ENCODE peak calls at places on chromosomes 2 and 18, in four cellular contexts. One of them, this sample, is unnamed.

GRCh38 chr2:127182626-127183458 is 37.3 kb downstream of the CYP27C1 start:
- DNase-seq in activated T-cell treated with anti-CD3 and anti-CD28 coated beads, Interleukin-2, amount 50 U/mL, for 72 hours: no peak
- DNase-seq in progenitor cell of endocrine pancreas: no peak
- DNase-seq in B cell: peak
- DNase-seq in this sample: no peak

GRCh38 chr18:10213526-10213925 is 240.9 kb upstream of the APCDD1 start:
- DNase-seq in progenitor cell of endocrine pancreas: no peak
- DNase-seq in B cell: peak
- DNase-seq in activated T-cell treated with anti-CD3 and anti-CD28 coated beads, Interleukin-2, amount 50 U/mL, for 72 hours: peak
- DNase-seq in this sample: no peak

GRCh38 chr2:170843656-170844055 is 27.0 kb downstream of the GAD1 start:
- DNase-seq in progenitor cell of endocrine pancreas: no peak
- DNase-seq in B cell: no peak
- DNase-seq in activated T-cell treated with anti-CD3 and anti-CD28 coated beads, Interleukin-2, amount 50 U/mL, for 72 hours: peak
- DNase-seq in this sample: no peak

GRCh38 chr2:230816735-230817134 is 48.0 kb upstream of the ITM2C start:
- DNase-seq in B cell: no peak
- DNase-seq in activated T-cell treated with anti-CD3 and anti-CD28 coated beads, Interleukin-2, amount 50 U/mL, for 72 hours: no peak
- DNase-seq in progenitor cell of endocrine pancreas: no peak
- DNase-seq in this sample: no peak

GRCh38 chr2:96763511-96764252 is 3.0 kb downstream of the CNNM4 start:
- DNase-seq in activated T-cell treated with anti-CD3 and anti-CD28 coated beads, Interleukin-2, amount 50 U/mL, for 72 hours: no peak
- DNase-seq in progenitor cell of endocrine pancreas: no peak
- DNase-seq in B cell: no peak
- DNase-seq in this sample: no peak

GRCh38 chr2:3627500-3628100 is 30.4 kb upstream of the ALLC start:
- DNase-seq in activated T-cell treated with anti-CD3 and anti-CD28 coated beads, Interleukin-2, amount 50 U/mL, for 72 hours: no peak
- DNase-seq in B cell: no peak
- DNase-seq in progenitor cell of endocrine pancreas: no peak
- DNase-seq in this sample: no peak

GRCh38 chr2:98869272-98869641 is 66.8 kb downstream of the CRACDL start:
- DNase-seq in activated T-cell treated with anti-CD3 and anti-CD28 coated beads, Interleukin-2, amount 50 U/mL, for 72 hours: no peak
- DNase-seq in progenitor cell of endocrine pancreas: no peak
- DNase-seq in B cell: no peak
- DNase-seq in this sample: no peak

GRCh38 chr2:30185175-30185574 is 38.4 kb downstream of the YPEL5 start:
- DNase-seq in activated T-cell treated with anti-CD3 and anti-CD28 coated beads, Interleukin-2, amount 50 U/mL, for 72 hours: no peak
- DNase-seq in progenitor cell of endocrine pancreas: no peak
- DNase-seq in B cell: no peak
- DNase-seq in this sample: no peak

GRCh38 chr2:37201766-37202165 is 5.5 kb downstream of the CEBPZOS start:
- DNase-seq in progenitor cell of endocrine pancreas: no peak
- DNase-seq in activated T-cell treated with anti-CD3 and anti-CD28 coated beads, Interleukin-2, amount 50 U/mL, for 72 hours: peak
- DNase-seq in B cell: no peak
- DNase-seq in this sample: no peak

GRCh38 chr2:234987754-234988153 is 35.9 kb downstream of the SH3BP4 start:
- DNase-seq in activated T-cell treated with anti-CD3 and anti-CD28 coated beads, Interleukin-2, amount 50 U/mL, for 72 hours: no peak
- DNase-seq in B cell: no peak
- DNase-seq in progenitor cell of endocrine pancreas: no peak
- DNase-seq in this sample: no peak

GRCh38 chr2:26001743-26002341 is 19.5 kb upstream of the KIF3C start:
- DNase-seq in activated T-cell treated with anti-CD3 and anti-CD28 coated beads, Interleukin-2, amount 50 U/mL, for 72 hours: no peak
- DNase-seq in progenitor cell of endocrine pancreas: no peak
- DNase-seq in B cell: no peak
- DNase-seq in this sample: peak

GRCh38 chr2:26235089-26235488 is 9.3 kb downstream of the HADHA start:
- DNase-seq in B cell: no peak
- DNase-seq in activated T-cell treated with anti-CD3 and anti-CD28 coated beads, Interleukin-2, amount 50 U/mL, for 72 hours: no peak
- DNase-seq in progenitor cell of endocrine pancreas: no peak
- DNase-seq in this sample: no peak

GRCh38 chr18:11002277-11002676 is 147.1 kb downstream of the PIEZO2 start:
- DNase-seq in B cell: no peak
- DNase-seq in activated T-cell treated with anti-CD3 and anti-CD28 coated beads, Interleukin-2, amount 50 U/mL, for 72 hours: no peak
- DNase-seq in progenitor cell of endocrine pancreas: no peak
- DNase-seq in this sample: no peak

GRCh38 chr2:43939695-43940094 is 56.1 kb downstream of the LRPPRC start:
- DNase-seq in activated T-cell treated with anti-CD3 and anti-CD28 coated beads, Interleukin-2, amount 50 U/mL, for 72 hours: no peak
- DNase-seq in progenitor cell of endocrine pancreas: no peak
- DNase-seq in B cell: no peak
- DNase-seq in this sample: no peak

GRCh38 chr2:53104263-53104662 is 663.3 kb upstream of the CHAC2 start:
- DNase-seq in B cell: no peak
- DNase-seq in activated T-cell treated with anti-CD3 and anti-CD28 coated beads, Interleukin-2, amount 50 U/mL, for 72 hours: no peak
- DNase-seq in progenitor cell of endocrine pancreas: no peak
- DNase-seq in this sample: no peak

GRCh38 chr2:160402498-160402897 is 91.1 kb downstream of the RBMS1 start:
- DNase-seq in progenitor cell of endocrine pancreas: no peak
- DNase-seq in activated T-cell treated with anti-CD3 and anti-CD28 coated beads, Interleukin-2, amount 50 U/mL, for 72 hours: no peak
- DNase-seq in B cell: no peak
- DNase-seq in this sample: no peak

GRCh38 chr18:48656176-48656575 is 117.3 kb downstream of the CTIF start:
- DNase-seq in activated T-cell treated with anti-CD3 and anti-CD28 coated beads, Interleukin-2, amount 50 U/mL, for 72 hours: no peak
- DNase-seq in B cell: no peak
- DNase-seq in progenitor cell of endocrine pancreas: no peak
- DNase-seq in this sample: no peak

GRCh38 chr18:69400976-69401474 is 337 bp downstream of the DOK6 start:
- DNase-seq in activated T-cell treated with anti-CD3 and anti-CD28 coated beads, Interleukin-2, amount 50 U/mL, for 72 hours: no peak
- DNase-seq in B cell: no peak
- DNase-seq in progenitor cell of endocrine pancreas: peak
- DNase-seq in this sample: peak

GRCh38 chr2:57549642-57550102 is 496.9 kb upstream of the VRK2 start:
- DNase-seq in progenitor cell of endocrine pancreas: no peak
- DNase-seq in B cell: no peak
- DNase-seq in activated T-cell treated with anti-CD3 and anti-CD28 coated beads, Interleukin-2, amount 50 U/mL, for 72 hours: no peak
- DNase-seq in this sample: no peak

GRCh38 chr18:79975985-79976680 is 11.7 kb downstream of the HSBP1L1 start:
- DNase-seq in activated T-cell treated with anti-CD3 and anti-CD28 coated beads, Interleukin-2, amount 50 U/mL, for 72 hours: no peak
- DNase-seq in progenitor cell of endocrine pancreas: no peak
- DNase-seq in B cell: no peak
- DNase-seq in this sample: peak

GRCh38 chr18:68244786-68245185 is 470.1 kb downstream of the TMX3 start:
- DNase-seq in B cell: no peak
- DNase-seq in progenitor cell of endocrine pancreas: no peak
- DNase-seq in activated T-cell treated with anti-CD3 and anti-CD28 coated beads, Interleukin-2, amount 50 U/mL, for 72 hours: no peak
- DNase-seq in this sample: no peak

GRCh38 chr2:201383156-201383555 is 26.0 kb upstream of the FLACC1 start:
- DNase-seq in B cell: no peak
- DNase-seq in progenitor cell of endocrine pancreas: no peak
- DNase-seq in activated T-cell treated with anti-CD3 and anti-CD28 coated beads, Interleukin-2, amount 50 U/mL, for 72 hours: no peak
- DNase-seq in this sample: no peak

GRCh38 chr2:226427538-226428307 is 371.9 kb downstream of the IRS1 start:
- DNase-seq in activated T-cell treated with anti-CD3 and anti-CD28 coated beads, Interleukin-2, amount 50 U/mL, for 72 hours: no peak
- DNase-seq in progenitor cell of endocrine pancreas: no peak
- DNase-seq in B cell: no peak
- DNase-seq in this sample: no peak

GRCh38 chr18:57627488-57627887 is 5.9 kb upstream of the NARS1 start:
- DNase-seq in activated T-cell treated with anti-CD3 and anti-CD28 coated beads, Interleukin-2, amount 50 U/mL, for 72 hours: no peak
- DNase-seq in B cell: no peak
- DNase-seq in progenitor cell of endocrine pancreas: no peak
- DNase-seq in this sample: no peak

GRCh38 chr2:47783491-47784330 is 766 bp downstream of the MSH6 start:
- DNase-seq in activated T-cell treated with anti-CD3 and anti-CD28 coated beads, Interleukin-2, amount 50 U/mL, for 72 hours: peak
- DNase-seq in B cell: peak
- DNase-seq in progenitor cell of endocrine pancreas: peak
- DNase-seq in this sample: peak

GRCh38 chr2:219104107-219105050 is 43.7 kb upstream of the IHH start:
- DNase-seq in B cell: no peak
- DNase-seq in activated T-cell treated with anti-CD3 and anti-CD28 coated beads, Interleukin-2, amount 50 U/mL, for 72 hours: peak
- DNase-seq in progenitor cell of endocrine pancreas: no peak
- DNase-seq in this sample: no peak

GRCh38 chr2:45889620-45890019 is 238.1 kb downstream of the PRKCE start:
- DNase-seq in progenitor cell of endocrine pancreas: no peak
- DNase-seq in B cell: no peak
- DNase-seq in activated T-cell treated with anti-CD3 and anti-CD28 coated beads, Interleukin-2, amount 50 U/mL, for 72 hours: no peak
- DNase-seq in this sample: no peak

GRCh38 chr18:55318864-55319516 is 269.0 kb downstream of the TCF4 start:
- DNase-seq in progenitor cell of endocrine pancreas: no peak
- DNase-seq in activated T-cell treated with anti-CD3 and anti-CD28 coated beads, Interleukin-2, amount 50 U/mL, for 72 hours: no peak
- DNase-seq in B cell: no peak
- DNase-seq in this sample: no peak

GRCh38 chr2:181185428-181185827 is 205.0 kb downstream of the UBE2E3 start:
- DNase-seq in activated T-cell treated with anti-CD3 and anti-CD28 coated beads, Interleukin-2, amount 50 U/mL, for 72 hours: no peak
- DNase-seq in B cell: no peak
- DNase-seq in progenitor cell of endocrine pancreas: no peak
- DNase-seq in this sample: no peak

GRCh38 chr18:70181015-70181414 is 24.5 kb downstream of the RTTN start:
- DNase-seq in activated T-cell treated with anti-CD3 and anti-CD28 coated beads, Interleukin-2, amount 50 U/mL, for 72 hours: no peak
- DNase-seq in progenitor cell of endocrine pancreas: no peak
- DNase-seq in B cell: no peak
- DNase-seq in this sample: no peak

GRCh38 chr18:35041752-35042379 is 653 bp downstream of the MAPRE2 start:
- DNase-seq in B cell: no peak
- DNase-seq in progenitor cell of endocrine pancreas: no peak
- DNase-seq in activated T-cell treated with anti-CD3 and anti-CD28 coated beads, Interleukin-2, amount 50 U/mL, for 72 hours: peak
- DNase-seq in this sample: no peak

GRCh38 chr2:101038455-101039255 is 36.6 kb downstream of the RPL31 start:
- DNase-seq in activated T-cell treated with anti-CD3 and anti-CD28 coated beads, Interleukin-2, amount 50 U/mL, for 72 hours: peak
- DNase-seq in B cell: no peak
- DNase-seq in progenitor cell of endocrine pancreas: no peak
- DNase-seq in this sample: no peak

GRCh38 chr18:27599202-27599829 is 414.2 kb upstream of the CHST9 start:
- DNase-seq in progenitor cell of endocrine pancreas: peak
- DNase-seq in B cell: no peak
- DNase-seq in activated T-cell treated with anti-CD3 and anti-CD28 coated beads, Interleukin-2, amount 50 U/mL, for 72 hours: peak
- DNase-seq in this sample: no peak

GRCh38 chr2:43217228-43218220 is 8.9 kb downstream of the ZFP36L2 start:
- DNase-seq in progenitor cell of endocrine pancreas: no peak
- DNase-seq in activated T-cell treated with anti-CD3 and anti-CD28 coated beads, Interleukin-2, amount 50 U/mL, for 72 hours: no peak
- DNase-seq in B cell: no peak
- DNase-seq in this sample: no peak

GRCh38 chr18:48197819-48198218 is 211.4 kb downstream of the ZBTB7C start:
- DNase-seq in B cell: no peak
- DNase-seq in activated T-cell treated with anti-CD3 and anti-CD28 coated beads, Interleukin-2, amount 50 U/mL, for 72 hours: no peak
- DNase-seq in progenitor cell of endocrine pancreas: no peak
- DNase-seq in this sample: no peak

GRCh38 chr2:126749537-126749936 is 93.6 kb downstream of the GYPC start:
- DNase-seq in activated T-cell treated with anti-CD3 and anti-CD28 coated beads, Interleukin-2, amount 50 U/mL, for 72 hours: peak
- DNase-seq in B cell: no peak
- DNase-seq in progenitor cell of endocrine pancreas: no peak
- DNase-seq in this sample: no peak